ENCODE peak calls at places on chromosomes 5 and 9, in four cellular contexts. R is A549, F is HepG2, Z is K562. S is an unnamed sample.
A peak's percentile ranks its signal among the peaks of the same experiment; 100 is the strongest.

GRCh38 chr5:180959661-180960060 is 29.0 kb upstream of the BTNL3 start:
- DNase-seq in R (no peak), F (no peak), Z (no peak), S (no peak)

GRCh38 chr5:64789457-64789856 is 20.7 kb downstream of the CWC27 start:
- DNase-seq in R (no peak), F (no peak), Z (no peak), S (no peak)

GRCh38 chr5:26482817-26483375 is 555.5 kb downstream of the CDH9 start:
- DNase-seq in R (peak; percentile 75), F (peak; percentile 30), Z (peak; percentile 30), S (peak; percentile 63)

GRCh38 chr5:10555134-10555733 is 8.6 kb upstream of the ANKRD33B start:
- DNase-seq in R (peak; percentile 94), F (no peak), Z (no peak), S (no peak)

GRCh38 chr5:172380992-172381643 is 73.2 kb downstream of the SH3PXD2B start:
- DNase-seq in R (no peak), F (no peak), Z (no peak), S (no peak)

GRCh38 chr5:107571621-107572489 is 98.9 kb downstream of the EFNA5 start:
- DNase-seq in R (peak; percentile 96), F (peak; percentile 66), Z (peak; percentile 72), S (peak; percentile 96)

GRCh38 chr5:120512068-120512467 is 48.0 kb downstream of the PRR16 start:
- DNase-seq in R (no peak), F (no peak), Z (no peak), S (peak; percentile 36)

GRCh38 chr9:137550958-137551655 is 572 bp upstream of the MRPL41 start:
- DNase-seq in R (peak; percentile 77), F (peak; percentile 80), Z (peak; percentile 90), S (peak; percentile 93)

GRCh38 chr5:177212242-177212641 is 78.7 kb downstream of the NSD1 start:
- DNase-seq in R (no peak), F (no peak), Z (no peak), S (no peak)

GRCh38 chr9:134554750-134555655 is 86.6 kb upstream of the COL5A1 start:
- DNase-seq in R (no peak), F (no peak), Z (no peak), S (peak; percentile 12)

GRCh38 chr9:15250013-15250412 is 57.0 kb downstream of the TTC39B start:
- DNase-seq in R (no peak), F (no peak), Z (no peak), S (peak; percentile 16)

DNA sequence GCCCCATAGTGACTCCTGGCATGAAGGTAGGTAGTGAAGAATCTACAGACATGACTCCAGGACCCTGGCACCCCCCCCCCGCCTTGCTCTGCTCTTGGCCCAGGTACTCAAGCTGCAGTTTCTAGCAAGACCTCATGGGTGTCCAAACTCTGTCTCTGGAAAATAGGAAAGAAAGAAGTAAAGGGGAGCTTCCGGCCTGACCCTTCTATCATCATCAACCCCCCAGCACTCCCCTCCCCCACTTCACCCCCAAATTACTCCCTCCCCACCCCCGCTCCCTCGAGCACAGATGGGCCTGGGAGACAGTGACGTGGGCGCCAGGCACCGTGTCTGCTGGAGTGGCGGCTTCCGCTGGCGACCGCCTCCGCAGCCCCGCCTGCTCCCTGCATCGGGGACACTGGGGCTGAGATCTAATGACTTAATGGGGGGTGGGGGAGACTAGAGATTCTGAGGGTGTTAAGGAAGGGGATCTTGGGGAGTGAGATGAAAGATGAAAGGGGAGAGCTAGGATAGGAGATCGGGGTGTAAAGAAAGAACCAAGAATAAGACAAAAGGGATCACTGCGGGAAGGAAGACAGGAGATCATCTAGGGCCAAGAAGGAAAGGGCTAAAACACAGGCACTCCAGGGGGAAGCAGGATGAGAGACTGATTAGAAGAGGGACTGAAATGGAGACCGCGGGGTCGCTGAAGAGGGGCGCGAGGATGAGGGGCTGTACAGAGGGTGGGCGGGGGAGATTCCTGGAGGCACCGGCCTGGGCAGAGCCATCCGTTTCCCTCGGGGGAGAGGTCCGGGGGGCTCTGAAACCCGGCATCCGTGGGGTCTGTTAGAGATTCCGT is 1.1 kb upstream of the DNAJB5 start:
- DNase-seq in R (no peak), F (no peak), Z (peak; percentile 36), S (no peak)
- TF ChIP-seq ESRRA in R (no peak), F (no peak), Z (no peak), S (no peak)

GRCh38 chr9:114459464-114459863 is 45.8 kb downstream of the WHRN start:
- DNase-seq in R (no peak), F (no peak), Z (no peak), S (no peak)
- TF ChIP-seq JUN in R (no peak), F (no peak), Z (no peak), S (no peak)

GRCh38 chr9:135951889-135952663 is 9.1 kb downstream of the UBAC1 start:
- DNase-seq in R (no peak), F (no peak), Z (peak; percentile 94), S (no peak)
- TF ChIP-seq ESRRA in R (no peak), F (no peak), Z (peak; percentile 69), S (no peak)

DNA sequence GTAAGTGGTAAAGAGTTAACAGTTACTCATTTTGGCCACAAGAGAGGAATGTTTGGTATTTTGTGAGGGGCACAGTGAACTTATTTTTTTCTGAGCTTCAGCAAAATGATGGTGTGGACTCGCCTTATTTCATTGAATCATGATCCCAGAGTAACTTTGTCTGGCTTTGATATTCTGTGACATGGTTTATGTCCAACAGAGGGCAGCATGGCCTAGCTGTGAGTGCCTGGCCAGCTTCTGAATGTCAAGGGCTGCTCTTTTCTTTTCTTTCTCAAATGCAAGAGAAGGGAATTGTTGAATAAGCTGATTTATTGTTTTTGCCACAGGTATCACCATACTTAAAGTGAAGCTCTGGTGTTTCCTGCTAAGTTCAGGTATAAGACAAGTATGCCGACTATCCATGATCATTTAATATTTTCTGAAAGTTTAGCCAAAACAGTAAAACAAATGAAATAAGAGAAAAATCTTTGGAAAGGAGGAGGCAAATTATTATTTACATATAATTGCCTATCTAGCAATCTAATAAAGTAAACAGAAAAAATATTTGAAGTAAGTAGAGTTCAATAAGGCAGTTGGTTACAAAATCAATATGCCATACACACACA is 31.7 kb downstream of the MRPL22 start:
- DNase-seq in R (peak; percentile 55), F (peak; percentile 35), Z (no peak), S (peak; percentile 32)
- TF ChIP-seq JUN in R (no peak), F (no peak), Z (no peak), S (no peak)

GRCh38 chr5:82684659-82685058 is 392.5 kb downstream of the TMEM167A start:
- DNase-seq in R (no peak), F (no peak), Z (no peak), S (no peak)
- TF ChIP-seq ESRRA in R (no peak), F (no peak), Z (no peak), S (no peak)

DNA sequence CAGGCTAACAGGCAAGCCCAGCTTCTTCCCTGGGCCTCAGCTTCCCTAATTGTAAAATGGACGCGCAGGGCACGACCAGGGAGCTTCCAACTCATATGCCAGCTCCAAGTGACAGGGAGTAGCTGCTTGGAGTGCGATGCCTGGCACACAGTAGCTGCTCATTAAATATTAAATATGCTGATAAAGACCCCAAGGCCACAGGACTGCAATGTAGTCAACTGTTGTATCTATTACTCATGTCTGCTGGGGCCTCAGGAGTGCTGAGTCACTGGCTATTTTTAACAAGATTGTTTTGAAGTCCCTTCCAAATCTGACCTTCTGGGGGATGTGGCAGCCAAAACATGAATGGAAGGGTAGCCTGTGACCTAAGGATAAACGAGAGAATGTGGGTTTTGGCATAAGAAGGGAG is 17.7 kb downstream of the TNIP1 start:
- DNase-seq in R (peak; percentile 76), F (peak; percentile 12), Z (peak; percentile 47), S (no peak)
- TF ChIP-seq JUN in R (no peak), F (no peak), Z (peak; percentile 33), S (no peak)

S was measured in WTC11.